ENCODE peak calls at places on chromosomes 2 and 18, in seven cellular contexts. C, U, W, G, O, Q and T are unnamed samples.

GRCh38 chr2:196955036-196955435 is 28.5 kb upstream of the PGAP1 start:
- DNase-seq in C (no peak), U (no peak), W (no peak), G (no peak), O (no peak), Q (no peak), T (no peak)

GRCh38 chr2:223041527-223042109 is 10.4 kb upstream of the KCNE4 start:
- DNase-seq in C (peak; percentile 96), U (peak; percentile 93), W (peak; percentile 94), G (no peak), O (peak; percentile 98), Q (no peak), T (no peak)

GRCh38 chr18:46761054-46761769 is 4.4 kb upstream of the ST8SIA5 start:
- DNase-seq in C (no peak), U (no peak), W (no peak), G (no peak), O (no peak), Q (no peak), T (no peak)

GRCh38 chr2:163348843-163349395 is 386.9 kb downstream of the FIGN start:
- DNase-seq in C (peak; percentile 53), U (peak; percentile 91), W (no peak), G (no peak), O (peak; percentile 76), Q (peak; percentile 36), T (no peak)

GRCh38 chr2:233346930-233347329 is 7.4 kb upstream of the DGKD start:
- DNase-seq in C (no peak), U (no peak), W (no peak), G (no peak), O (no peak), Q (no peak), T (no peak)

GRCh38 chr2:43139501-43139900 is 86.9 kb downstream of the ZFP36L2 start:
- DNase-seq in C (no peak), U (no peak), W (peak; percentile 46), G (no peak), O (no peak), Q (no peak), T (no peak)

GRCh38 chr2:4246364-4247131 is 543.2 kb downstream of the DCDC2C start:
- DNase-seq in C (no peak), U (no peak), W (no peak), G (peak; percentile 34), O (no peak), Q (no peak), T (peak; percentile 61)

GRCh38 chr2:167592441-167592840 is 655.0 kb downstream of the STK39 start:
- DNase-seq in C (no peak), U (no peak), W (no peak), G (no peak), O (no peak), Q (no peak), T (no peak)

GRCh38 chr2:72931280-72931910 is 14.1 kb downstream of the EMX1 start:
- DNase-seq in C (no peak), U (no peak), W (peak; percentile 43), G (no peak), O (peak; percentile 65), Q (no peak), T (no peak)

GRCh38 chr2:36376992-36377738 is 21.6 kb downstream of the CRIM1 start:
- DNase-seq in C (no peak), U (peak; percentile 80), W (no peak), G (no peak), O (peak; percentile 44), Q (peak; percentile 40), T (no peak)

GRCh38 chr2:234911271-234911670 is 40.5 kb upstream of the SH3BP4 start:
- DNase-seq in C (peak; percentile 84), U (no peak), W (no peak), G (peak; percentile 53), O (peak; percentile 87), Q (no peak), T (peak; percentile 11)

GRCh38 chr2:203480623-203481022 is 54.5 kb downstream of the RAPH1 start:
- DNase-seq in C (no peak), U (no peak), W (no peak), G (no peak), O (no peak), Q (no peak), T (no peak)

GRCh38 chr2:62287895-62288589 is 92.1 kb downstream of the B3GNT2 start:
- DNase-seq in C (peak; percentile 36), U (peak; percentile 51), W (no peak), G (no peak), O (peak; percentile 40), Q (peak; percentile 54), T (no peak)

GRCh38 chr2:178978667-178979066 is 71.3 kb downstream of the CCDC141 start:
- DNase-seq in C (no peak), U (no peak), W (no peak), G (no peak), O (no peak), Q (no peak), T (no peak)

GRCh38 chr2:20744366-20745335 is 77.7 kb downstream of the GDF7 start:
- DNase-seq in C (no peak), U (no peak), W (no peak), G (no peak), O (no peak), Q (no peak), T (no peak)

GRCh38 chr2:221554769-221555510 is 17.2 kb downstream of the EPHA4 start:
- DNase-seq in C (no peak), U (no peak), W (no peak), G (no peak), O (peak; percentile 64), Q (no peak), T (no peak)

GRCh38 chr2:10659898-10660568 is 29.7 kb downstream of the NOL10 start:
- DNase-seq in C (peak; percentile 80), U (peak; percentile 69), W (no peak), G (peak; percentile 27), O (peak; percentile 93), Q (peak; percentile 58), T (no peak)

GRCh38 chr18:34223893-34224422 is 755 bp downstream of the NOL4 start:
- DNase-seq in C (peak; percentile 5), U (no peak), W (no peak), G (no peak), O (no peak), Q (no peak), T (no peak)

GRCh38 chr18:34225218-34225553 is 473 bp upstream of the NOL4 start:
- DNase-seq in C (no peak), U (no peak), W (no peak), G (no peak), O (no peak), Q (no peak), T (no peak)

GRCh38 chr18:34222396-34223163 is 2.1 kb downstream of the NOL4 start:
- DNase-seq in C (peak; percentile 9), U (no peak), W (no peak), G (no peak), O (peak; percentile 25), Q (peak; percentile 51), T (no peak)

GRCh38 chr18:34223164-34223892 is 1.4 kb downstream of the NOL4 start:
- DNase-seq in C (peak; percentile 9), U (peak; percentile 5), W (no peak), G (no peak), O (no peak), Q (peak; percentile 49), T (no peak)

DNA sequence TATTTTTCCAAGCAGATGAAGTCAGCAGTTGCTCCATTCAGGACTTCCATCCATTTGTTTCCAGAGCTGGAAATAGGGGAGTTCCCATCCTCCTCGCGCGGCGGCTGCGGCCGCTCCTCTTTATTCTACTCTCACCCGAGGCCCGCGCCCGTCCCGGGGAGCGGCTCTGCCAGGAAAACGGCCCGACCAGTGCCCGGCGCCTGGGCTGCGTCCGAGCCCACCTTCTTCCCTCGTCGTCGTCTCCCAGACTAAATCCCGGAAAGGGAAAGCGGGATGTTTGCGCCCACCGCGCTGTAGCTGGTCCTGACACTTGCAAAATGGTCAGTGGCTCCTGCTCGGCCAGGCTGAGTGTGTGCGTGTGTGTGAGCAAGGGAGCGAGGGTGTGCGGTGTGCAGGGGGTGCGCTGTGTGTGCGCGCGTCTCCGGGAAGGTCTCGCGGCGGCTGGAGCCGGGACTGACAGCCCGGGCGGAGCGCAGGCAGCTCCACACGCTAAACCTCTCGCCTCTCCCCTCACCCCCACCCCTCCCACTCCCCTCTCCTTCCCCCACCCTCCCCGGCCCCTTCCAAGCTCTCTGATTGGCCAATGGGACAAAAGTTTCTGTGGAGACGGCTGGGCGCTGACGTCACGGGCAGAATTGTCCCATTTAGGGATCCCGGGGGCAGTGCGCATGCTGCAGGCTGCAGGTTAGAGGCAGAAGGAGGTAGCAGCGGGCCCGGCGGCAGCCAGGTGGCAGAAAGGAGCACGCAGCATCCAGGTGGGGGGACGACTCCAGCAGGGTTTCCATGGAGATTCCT is at the start of gene NOL4:
- DNase-seq in C (peak; percentile 60), U (peak; percentile 4), W (peak; percentile 85), G (peak; percentile 18), O (peak; percentile 52), Q (peak; percentile 95), T (peak; percentile 3)
- TF ChIP-seq CTCF in C (peak; percentile 45), U (no peak), W (no peak), G (no peak), O (no peak), Q (no peak), T (peak; percentile 73)

GRCh38 chr2:27888790-27889189 is 1.4 kb downstream of the RBKS start:
- DNase-seq in C (peak; percentile 46), U (no peak), W (no peak), G (no peak), O (peak; percentile 72), Q (no peak), T (no peak)
- H3K4me3 ChIP-seq in C (no peak overlapping the region), U (peak overlapping the region; percentile 85), W (no peak overlapping the region), G (no peak overlapping the region), O (no peak overlapping the region), Q (no peak overlapping the region), T (no peak overlapping the region)

DNA sequence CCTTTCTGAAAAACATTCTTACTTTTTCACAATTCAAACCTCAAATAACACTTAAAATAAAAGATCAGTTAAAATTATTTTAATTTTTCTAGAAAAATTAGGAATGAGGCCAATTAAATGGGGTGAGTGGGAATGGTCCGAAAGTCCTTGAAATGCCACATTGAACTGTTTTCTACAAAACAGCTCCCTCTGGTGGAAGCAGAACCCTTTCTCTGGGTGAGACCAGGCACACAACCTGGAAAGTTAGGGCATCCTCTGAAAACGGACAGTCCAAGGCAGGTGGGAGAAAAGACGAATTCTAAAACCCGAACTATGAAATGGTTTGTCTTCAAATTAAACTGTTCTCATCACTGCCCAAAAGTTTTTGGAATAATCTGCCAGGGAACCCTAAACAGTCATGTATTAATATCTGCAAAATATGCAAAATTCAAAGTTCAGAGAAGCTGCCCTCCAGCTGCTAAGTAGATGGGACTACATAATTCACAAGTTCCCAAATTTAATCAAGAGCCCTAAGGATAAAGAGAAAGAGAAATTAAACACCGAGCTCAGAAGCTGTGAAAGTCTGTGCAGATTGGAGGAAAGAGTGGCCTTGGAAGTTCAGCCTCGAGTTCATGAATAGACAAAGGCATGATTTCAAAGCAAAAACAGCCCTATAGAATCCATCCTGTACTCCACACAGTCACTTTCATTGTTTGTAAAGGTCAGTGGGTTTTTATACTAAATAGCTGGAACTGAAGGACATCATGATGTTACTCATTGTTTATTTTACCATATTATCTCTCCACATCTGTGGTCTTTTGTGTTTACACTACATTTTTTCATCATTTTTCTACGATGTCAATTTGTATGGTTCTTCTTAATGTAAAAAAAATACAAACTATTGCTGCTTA is 108.3 kb downstream of the PIEZO2 start:
- DNase-seq in C (peak; percentile 56), U (peak; percentile 26), W (no peak), G (peak; percentile 25), O (peak; percentile 37), Q (peak; percentile 69), T (no peak)
- TF ChIP-seq CTCF in C (peak; percentile 74), U (peak; percentile 62), W (peak; percentile 63), G (peak; percentile 54), O (peak; percentile 84), Q (peak; percentile 82), T (peak; percentile 80)

GRCh38 chr2:171072164-171072563 is 88.5 kb downstream of the TLK1 start:
- DNase-seq in C (no peak), U (no peak), W (no peak), G (no peak), O (no peak), Q (no peak), T (no peak)
- H3K4me3 ChIP-seq in C (no peak overlapping the region), U (no peak overlapping the region), W (no peak overlapping the region), G (no peak overlapping the region), O (no peak overlapping the region), Q (no peak overlapping the region), T (no peak overlapping the region)